ENCODE peak calls at places on chromosomes 12 and 14, in ten cellular contexts. J is A549, C is uterus, O is heart left ventricle, T is HCT116, H is esophagus squamous epithelium, E is right lobe of liver, A is gastrocnemius medialis, R is IMR-90, Y is stomach. F is an unnamed sample.

GRCh38 chr12:70513441-70513840 is 123.8 kb downstream of the PTPRB start:
- DNase-seq in J (no peak), C (no peak), O (no peak), T (no peak), H (no peak), E (no peak), A (no peak), R (no peak), Y (no peak), F (no peak)

GRCh38 chr12:32586390-32586789 is 92.7 kb upstream of the DNM1L start:
- DNase-seq in J (no peak), C (no peak), O (no peak), T (no peak), H (no peak), E (no peak), A (no peak), R (peak), Y (no peak), F (no peak)

GRCh38 chr12:49389092-49389703 is 21.9 kb downstream of the SPATS2 start:
- DNase-seq in J (no peak), C (no peak), O (peak), T (no peak), H (no peak), E (no peak), A (no peak), R (no peak), Y (peak), F (no peak)

GRCh38 chr14:80004871-80005270 is 206.4 kb downstream of the DIO2 start:
- DNase-seq in J (no peak), C (no peak), O (no peak), T (no peak), H (no peak), E (no peak), A (no peak), R (no peak), Y (no peak), F (no peak)

GRCh38 chr14:60721331-60722162 is 2.6 kb downstream of the SIX4 start:
- DNase-seq in J (peak), C (peak), O (peak), T (peak), H (no peak), E (peak), A (peak), R (peak), Y (peak), F (peak)

GRCh38 chr12:93846936-93847516 is 169.9 kb downstream of the CRADD start:
- DNase-seq in J (no peak), C (no peak), O (no peak), T (no peak), H (no peak), E (no peak), A (no peak), R (no peak), Y (no peak), F (no peak)

GRCh38 chr14:65840118-65840751 is 427.7 kb downstream of the FUT8 start:
- DNase-seq in J (no peak), C (no peak), O (peak), T (no peak), H (no peak), E (no peak), A (no peak), R (no peak), Y (no peak), F (no peak)

GRCh38 chr12:102182635-102183034 is 15.0 kb downstream of the PMCH start:
- DNase-seq in J (no peak), C (no peak), O (no peak), T (no peak), H (no peak), E (no peak), A (no peak), R (no peak), Y (no peak), F (no peak)

GRCh38 chr12:53054112-53054878 is 4.4 kb downstream of the TNS2 start:
- DNase-seq in J (peak), C (peak), O (peak), T (peak), H (peak), E (peak), A (peak), R (peak), Y (peak), F (peak)

GRCh38 chr12:113664224-113664681 is 192.6 kb upstream of the LHX5 start:
- DNase-seq in J (no peak), C (no peak), O (no peak), T (no peak), H (no peak), E (no peak), A (no peak), R (no peak), Y (no peak), F (no peak)

GRCh38 chr12:94879542-94879941 is 124.0 kb downstream of the NDUFA12 start:
- DNase-seq in J (no peak), C (no peak), O (no peak), T (no peak), H (no peak), E (no peak), A (no peak), R (peak), Y (no peak), F (no peak)

GRCh38 chr12:78232756-78233155 is 402.1 kb downstream of the NAV3 start:
- DNase-seq in J (no peak), C (no peak), O (no peak), T (no peak), H (no peak), E (no peak), A (no peak), R (no peak), Y (no peak), F (no peak)

GRCh38 chr12:43776498-43776897 is 17.7 kb downstream of the IRAK4 start:
- DNase-seq in J (peak), C (no peak), O (no peak), T (peak), H (no peak), E (no peak), A (no peak), R (peak), Y (no peak), F (no peak)

GRCh38 chr12:76621582-76622024 is 62.0 kb upstream of the OSBPL8 start:
- DNase-seq in J (peak), C (peak), O (peak), T (peak), H (no peak), E (peak), A (peak), R (peak), Y (peak), F (peak)

GRCh38 chr14:35875296-35875695 is 49.2 kb downstream of the BRMS1L start:
- DNase-seq in J (no peak), C (no peak), O (no peak), T (no peak), H (no peak), E (no peak), A (no peak), R (peak), Y (no peak), F (no peak)

GRCh38 chr14:98736701-98737338 is 535.2 kb downstream of the BCL11B start:
- DNase-seq in J (no peak), C (no peak), O (no peak), T (no peak), H (no peak), E (no peak), A (no peak), R (no peak), Y (no peak), F (no peak)

GRCh38 chr14:78836777-78837176 is 666.6 kb downstream of the NRXN3 start:
- DNase-seq in J (peak), C (no peak), O (peak), T (peak), H (no peak), E (no peak), A (peak), R (peak), Y (peak), F (no peak)

GRCh38 chr12:133106253-133106652 is 23.8 kb downstream of the ZNF891 start:
- DNase-seq in J (peak), C (no peak), O (no peak), T (no peak), H (no peak), E (no peak), A (no peak), R (no peak), Y (no peak), F (no peak)

GRCh38 chr12:59005195-59005961 is 85.1 kb upstream of the LRIG3 start:
- DNase-seq in J (no peak), C (peak), O (no peak), T (no peak), H (no peak), E (no peak), A (no peak), R (peak), Y (no peak), F (no peak)

GRCh38 chr14:52871606-52872005 is 79.2 kb downstream of the FERMT2 start:
- DNase-seq in J (no peak), C (no peak), O (no peak), T (no peak), H (no peak), E (no peak), A (no peak), R (no peak), Y (no peak), F (no peak)

GRCh38 chr12:49633703-49634311 is 10.4 kb downstream of the PRPF40B start:
- DNase-seq in J (no peak), C (no peak), O (no peak), T (no peak), H (no peak), E (no peak), A (no peak), R (no peak), Y (no peak), F (no peak)

GRCh38 chr14:67557118-67557517 is 24.0 kb downstream of the PLEKHH1 start:
- DNase-seq in J (peak), C (no peak), O (no peak), T (no peak), H (no peak), E (no peak), A (no peak), R (peak), Y (no peak), F (no peak)

GRCh38 chr12:118714051-118714460 is 267.3 kb upstream of the SRRM4 start:
- DNase-seq in J (peak), C (no peak), O (no peak), T (peak), H (no peak), E (no peak), A (no peak), R (no peak), Y (no peak), F (no peak)

GRCh38 chr12:4133636-4134433 is 139.7 kb upstream of the CCND2 start:
- DNase-seq in J (no peak), C (no peak), O (no peak), T (no peak), H (no peak), E (peak), A (no peak), R (no peak), Y (no peak), F (no peak)

GRCh38 chr12:89880695-89881350 is 172.2 kb upstream of the ATP2B1 start:
- DNase-seq in J (no peak), C (no peak), O (no peak), T (no peak), H (peak), E (no peak), A (no peak), R (no peak), Y (no peak), F (no peak)

GRCh38 chr12:125683748-125684381 is 618.6 kb downstream of the AACS start:
- DNase-seq in J (peak), C (no peak), O (no peak), T (no peak), H (no peak), E (peak), A (no peak), R (no peak), Y (peak), F (no peak)

GRCh38 chr12:95318071-95318545 is 100.5 kb downstream of the VEZT start:
- DNase-seq in J (peak), C (no peak), O (no peak), T (no peak), H (no peak), E (no peak), A (no peak), R (peak), Y (no peak), F (no peak)

GRCh38 chr12:75665216-75665615 is 153.8 kb upstream of the KRR1 start:
- DNase-seq in J (no peak), C (no peak), O (no peak), T (no peak), H (no peak), E (no peak), A (no peak), R (no peak), Y (no peak), F (no peak)

GRCh38 chr14:34437729-34438080 is 24.3 kb downstream of the SPTSSA start:
- DNase-seq in J (no peak), C (no peak), O (no peak), T (no peak), H (no peak), E (no peak), A (no peak), R (no peak), Y (no peak), F (no peak)

GRCh38 chr14:99006271-99006670 is 265.7 kb downstream of the BCL11B start:
- DNase-seq in J (no peak), C (no peak), O (no peak), T (no peak), H (no peak), E (no peak), A (no peak), R (no peak), Y (no peak), F (no peak)

GRCh38 chr12:16939871-16940306 is 333.9 kb upstream of the LMO3 start:
- DNase-seq in J (peak), C (no peak), O (no peak), T (peak), H (no peak), E (peak), A (no peak), R (peak), Y (peak), F (no peak)

GRCh38 chr12:105523164-105524057 is 192.9 kb downstream of the C12orf75 start:
- DNase-seq in J (no peak), C (peak), O (peak), T (no peak), H (peak), E (no peak), A (peak), R (peak), Y (no peak), F (peak)

GRCh38 chr12:104985206-104985605 is 910 bp upstream of the NOPCHAP1 start:
- DNase-seq in J (peak), C (no peak), O (no peak), T (no peak), H (no peak), E (no peak), A (no peak), R (no peak), Y (no peak), F (no peak)

GRCh38 chr12:130747867-130748740 is 32.0 kb upstream of the RIMBP2 start:
- DNase-seq in J (peak), C (peak), O (peak), T (peak), H (no peak), E (peak), A (peak), R (peak), Y (peak), F (peak)

GRCh38 chr12:54417712-54418440 is 1.2 kb downstream of the ITGA5 start:
- DNase-seq in J (no peak), C (no peak), O (no peak), T (no peak), H (no peak), E (no peak), A (no peak), R (no peak), Y (no peak), F (no peak)

GRCh38 chr12:54421175-54421872 is 2.3 kb upstream of the ITGA5 start:
- DNase-seq in J (no peak), C (peak), O (peak), T (no peak), H (no peak), E (no peak), A (peak), R (peak), Y (no peak), F (peak)

GRCh38 chr12:54420766-54421144 is 1.7 kb upstream of the ITGA5 start:
- DNase-seq in J (no peak), C (peak), O (peak), T (no peak), H (no peak), E (no peak), A (peak), R (no peak), Y (no peak), F (no peak)

GRCh38 chr12:54418441-54419087 is 502 bp downstream of the ITGA5 start:
- DNase-seq in J (no peak), C (no peak), O (no peak), T (no peak), H (no peak), E (no peak), A (no peak), R (no peak), Y (no peak), F (peak)

GRCh38 chr12:54419088-54419887 is at the start of gene ITGA5:
- DNase-seq in J (peak), C (peak), O (peak), T (peak), H (no peak), E (peak), A (peak), R (peak), Y (peak), F (peak)
- TF ChIP-seq POLR2A in J (peak), C (peak), O (peak), T (peak), H (no peak), E (peak), A (peak), R (peak), Y (no peak), F (peak)

DNA sequence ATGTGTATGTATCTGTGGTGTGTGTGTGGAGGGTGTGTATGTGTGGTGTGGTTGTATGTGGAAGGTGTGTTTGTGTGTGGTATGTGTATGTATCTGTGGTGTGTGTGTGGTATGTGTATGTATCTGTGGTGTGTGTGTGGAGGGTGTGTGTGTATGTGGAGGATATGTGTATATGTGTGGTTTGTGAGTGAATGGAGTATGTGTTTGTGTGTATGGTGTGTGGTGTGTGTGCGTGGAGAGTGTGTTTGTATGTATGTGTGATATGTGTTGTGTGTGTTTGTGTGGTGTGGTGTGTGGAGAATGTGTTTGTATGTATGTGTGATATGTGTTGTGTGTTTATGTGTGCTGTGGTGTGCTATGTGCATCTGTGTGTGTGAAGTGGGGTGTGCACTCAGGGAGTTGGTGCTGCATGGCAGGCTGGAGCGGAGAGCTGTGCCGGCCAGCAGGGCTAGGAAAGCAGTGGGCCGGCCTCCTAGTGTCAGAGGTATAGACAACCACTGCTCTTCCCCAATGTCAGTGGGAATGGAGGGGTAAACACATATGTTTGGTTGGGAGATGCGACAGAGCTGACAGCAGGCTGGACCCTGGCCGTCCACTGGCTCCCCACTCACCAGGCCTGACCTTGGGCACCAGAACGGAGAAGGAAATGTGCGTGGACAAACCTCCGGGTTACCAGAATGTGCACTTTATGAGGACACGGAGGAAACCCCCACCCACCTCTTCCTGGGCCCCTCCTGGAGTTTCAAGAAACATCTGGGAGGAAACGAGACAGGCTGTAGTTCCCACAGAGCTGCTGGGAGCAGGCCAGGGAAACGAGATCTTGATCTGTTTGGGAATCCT is 60.7 kb downstream of the CLMN start:
- DNase-seq in J (peak), C (no peak), O (no peak), T (no peak), H (no peak), E (no peak), A (no peak), R (no peak), Y (peak), F (no peak)
- H3K27ac ChIP-seq in J (no peak), C (no peak), O (peak), T (no peak), H (no peak), E (no peak), A (no peak), R (no peak), Y (no peak), F (no peak)

GRCh38 chr14:77217551-77217950 is 36.0 kb downstream of the TMEM63C start:
- DNase-seq in J (no peak), C (no peak), O (no peak), T (no peak), H (no peak), E (no peak), A (no peak), R (no peak), Y (no peak), F (no peak)

GRCh38 chr14:77219591-77219990 is 38.0 kb downstream of the TMEM63C start:
- DNase-seq in J (no peak), C (no peak), O (peak), T (no peak), H (no peak), E (peak), A (no peak), R (no peak), Y (peak), F (no peak)

GRCh38 chr14:77221241-77221871 is 39.8 kb downstream of the TMEM63C start:
- DNase-seq in J (no peak), C (no peak), O (no peak), T (no peak), H (no peak), E (no peak), A (no peak), R (no peak), Y (no peak), F (no peak)

GRCh38 chr14:77222546-77223225 is 41.1 kb downstream of the TMEM63C start:
- DNase-seq in J (no peak), C (no peak), O (no peak), T (no peak), H (no peak), E (no peak), A (no peak), R (no peak), Y (no peak), F (no peak)

GRCh38 chr14:77220246-77221017 is 38.8 kb downstream of the TMEM63C start:
- DNase-seq in J (no peak), C (no peak), O (peak), T (no peak), H (no peak), E (no peak), A (no peak), R (no peak), Y (no peak), F (no peak)
- TF ChIP-seq POLR2A in J (no peak), C (no peak), O (no peak), T (no peak), H (no peak), E (no peak), A (no peak), R (no peak), Y (no peak), F (no peak)

GRCh38 chr14:102508410-102508773 is 1.2 kb downstream of the ANKRD9 start:
- DNase-seq in J (peak), C (no peak), O (peak), T (no peak), H (no peak), E (no peak), A (peak), R (no peak), Y (peak), F (no peak)

GRCh38 chr14:102508774-102509743 is 517 bp downstream of the ANKRD9 start:
- DNase-seq in J (peak), C (peak), O (peak), T (no peak), H (no peak), E (peak), A (peak), R (peak), Y (peak), F (peak)

GRCh38 chr14:102511538-102511937 is 2.0 kb upstream of the ANKRD9 start:
- DNase-seq in J (no peak), C (no peak), O (no peak), T (no peak), H (no peak), E (no peak), A (no peak), R (no peak), Y (no peak), F (no peak)

GRCh38 chr14:102510616-102511520 is 1.3 kb upstream of the ANKRD9 start:
- DNase-seq in J (peak), C (no peak), O (peak), T (no peak), H (no peak), E (no peak), A (peak), R (no peak), Y (peak), F (no peak)

DNA sequence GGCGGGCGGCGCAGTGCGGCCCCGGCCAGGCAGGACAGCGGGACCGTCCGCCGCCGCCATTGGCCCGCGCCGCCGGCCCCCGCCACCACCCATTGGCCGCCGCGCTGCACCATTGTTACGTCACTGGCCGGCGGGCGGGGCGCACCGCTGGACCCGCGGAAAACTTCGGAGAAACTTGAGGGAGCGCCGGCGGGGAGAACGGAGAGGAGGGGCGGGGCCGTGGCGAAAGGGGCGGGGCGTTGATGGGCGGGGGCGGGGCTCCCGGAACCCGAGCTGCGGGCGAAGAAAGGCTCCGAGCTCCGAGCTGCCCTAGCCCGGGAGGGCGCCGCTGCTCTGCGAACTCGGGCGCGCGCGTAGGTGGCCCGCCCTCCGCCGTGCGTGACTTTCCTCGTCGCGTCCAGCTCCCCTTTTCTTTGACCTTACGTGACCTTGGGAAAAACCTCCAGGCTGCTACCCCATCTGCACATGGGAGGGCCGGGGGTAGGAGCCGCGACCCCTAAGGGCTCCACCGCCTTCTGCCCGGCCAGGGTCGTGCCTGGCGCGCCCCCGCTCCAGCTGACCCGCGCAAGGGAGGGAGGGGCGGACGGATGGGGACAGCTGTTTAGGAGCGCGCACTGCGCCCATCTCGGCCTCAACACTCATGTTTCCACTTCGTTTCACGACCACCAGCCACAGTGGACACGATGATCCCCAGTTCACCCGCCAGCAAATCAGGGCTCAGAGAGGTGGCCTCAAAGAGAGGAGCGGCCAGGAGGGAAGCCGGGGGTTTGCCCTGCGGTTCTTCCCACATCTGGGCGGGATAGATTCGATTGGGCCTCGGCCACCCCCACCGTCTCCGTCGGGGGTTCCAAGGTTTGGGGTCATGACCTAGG is at the start of gene ANKRD9:
- DNase-seq in J (peak), C (peak), O (peak), T (peak), H (peak), E (peak), A (peak), R (peak), Y (peak), F (peak)
- H3K27ac ChIP-seq in J (peak), C (peak), O (peak), T (peak), H (peak), E (peak), A (peak), R (peak), Y (peak), F (peak)